ENCODE peak calls at places on chromosome 12, in six cellular contexts. One of them, this sample, is unnamed. For H3K9me3, the result is how much of the 10 kb centered on the place peaks cover.

GRCh38 chr12:46351861-46352595 is 20.5 kb downstream of the SLC38A2 start:
- DNase-seq in fibroblast of lung: no peak
- DNase-seq in PC-3: no peak
- DNase-seq in astrocyte: no peak
- DNase-seq in suprapubic skin: no peak
- DNase-seq in CD8-positive, alpha-beta T cell: no peak
- DNase-seq in this sample: no peak

GRCh38 chr12:101832030-101832429 is 1.3 kb upstream of the GNPTAB start:
- DNase-seq in astrocyte: no peak
- DNase-seq in PC-3: peak
- DNase-seq in CD8-positive, alpha-beta T cell: no peak
- DNase-seq in fibroblast of lung: no peak
- DNase-seq in suprapubic skin: no peak
- DNase-seq in this sample: no peak

GRCh38 chr12:5230861-5231260 is 187.2 kb downstream of the KCNA5 start:
- DNase-seq in PC-3: no peak
- DNase-seq in fibroblast of lung: no peak
- DNase-seq in suprapubic skin: no peak
- DNase-seq in astrocyte: no peak
- DNase-seq in CD8-positive, alpha-beta T cell: no peak
- DNase-seq in this sample: no peak

GRCh38 chr12:79858518-79858917 is 76.4 kb downstream of the PPP1R12A start:
- DNase-seq in astrocyte: peak
- DNase-seq in fibroblast of lung: peak
- DNase-seq in PC-3: no peak
- DNase-seq in CD8-positive, alpha-beta T cell: no peak
- DNase-seq in suprapubic skin: no peak
- DNase-seq in this sample: no peak

GRCh38 chr12:78101946-78102635 is 271.4 kb downstream of the NAV3 start:
- DNase-seq in astrocyte: no peak
- DNase-seq in fibroblast of lung: no peak
- DNase-seq in PC-3: peak
- DNase-seq in suprapubic skin: no peak
- DNase-seq in CD8-positive, alpha-beta T cell: no peak
- DNase-seq in this sample: no peak

GRCh38 chr12:103640410-103640809 is 53.3 kb downstream of the STAB2 start:
- DNase-seq in CD8-positive, alpha-beta T cell: no peak
- DNase-seq in suprapubic skin: no peak
- DNase-seq in fibroblast of lung: no peak
- DNase-seq in PC-3: no peak
- DNase-seq in astrocyte: no peak
- DNase-seq in this sample: no peak

GRCh38 chr12:41888285-41888684 is 256.4 kb downstream of the GXYLT1 start:
- DNase-seq in fibroblast of lung: no peak
- DNase-seq in PC-3: no peak
- DNase-seq in suprapubic skin: no peak
- DNase-seq in astrocyte: no peak
- DNase-seq in CD8-positive, alpha-beta T cell: no peak
- DNase-seq in this sample: no peak

GRCh38 chr12:100521958-100522357 is 48.3 kb downstream of the NR1H4 start:
- DNase-seq in fibroblast of lung: no peak
- DNase-seq in suprapubic skin: no peak
- DNase-seq in CD8-positive, alpha-beta T cell: no peak
- DNase-seq in astrocyte: no peak
- DNase-seq in PC-3: no peak
- DNase-seq in this sample: no peak

GRCh38 chr12:28963554-28963953 is 185.5 kb upstream of the FAR2 start:
- DNase-seq in fibroblast of lung: peak
- DNase-seq in suprapubic skin: no peak
- DNase-seq in astrocyte: peak
- DNase-seq in CD8-positive, alpha-beta T cell: no peak
- DNase-seq in PC-3: peak
- DNase-seq in this sample: no peak

GRCh38 chr12:57851552-57852186 is 5.1 kb upstream of the CTDSP2 start:
- DNase-seq in suprapubic skin: no peak
- DNase-seq in PC-3: no peak
- DNase-seq in fibroblast of lung: no peak
- DNase-seq in astrocyte: no peak
- DNase-seq in CD8-positive, alpha-beta T cell: no peak
- DNase-seq in this sample: no peak

GRCh38 chr12:14410841-14411569 is 45.5 kb downstream of the ATF7IP start:
- DNase-seq in PC-3: peak
- DNase-seq in fibroblast of lung: peak
- DNase-seq in suprapubic skin: no peak
- DNase-seq in astrocyte: peak
- DNase-seq in CD8-positive, alpha-beta T cell: no peak
- DNase-seq in this sample: no peak

GRCh38 chr12:1886396-1887008 is 31.9 kb downstream of the CACNA2D4 start:
- DNase-seq in PC-3: no peak
- DNase-seq in fibroblast of lung: no peak
- DNase-seq in suprapubic skin: no peak
- DNase-seq in CD8-positive, alpha-beta T cell: no peak
- DNase-seq in astrocyte: no peak
- DNase-seq in this sample: no peak

GRCh38 chr12:120041386-120042231 is 52.6 kb downstream of the BICDL1 start:
- DNase-seq in fibroblast of lung: no peak
- DNase-seq in CD8-positive, alpha-beta T cell: no peak
- DNase-seq in suprapubic skin: no peak
- DNase-seq in astrocyte: no peak
- DNase-seq in PC-3: no peak
- DNase-seq in this sample: no peak

GRCh38 chr12:53067993-53068770 is 11.0 kb downstream of the SPRYD3 start:
- DNase-seq in fibroblast of lung: no peak
- DNase-seq in astrocyte: no peak
- DNase-seq in suprapubic skin: no peak
- DNase-seq in CD8-positive, alpha-beta T cell: no peak
- DNase-seq in PC-3: no peak
- DNase-seq in this sample: no peak

GRCh38 chr12:70920251-70920851 is at the start of gene PTPRR:
- DNase-seq in PC-3: no peak
- DNase-seq in astrocyte: no peak
- DNase-seq in suprapubic skin: no peak
- DNase-seq in fibroblast of lung: no peak
- DNase-seq in CD8-positive, alpha-beta T cell: no peak
- DNase-seq in this sample: no peak

GRCh38 chr12:31807773-31808097 is 78.9 kb upstream of the AMN1 start:
- DNase-seq in fibroblast of lung: no peak
- DNase-seq in suprapubic skin: no peak
- DNase-seq in PC-3: no peak
- DNase-seq in astrocyte: no peak
- DNase-seq in CD8-positive, alpha-beta T cell: no peak
- DNase-seq in this sample: no peak

GRCh38 chr12:66944365-66944764 is 265.5 kb upstream of the GRIP1 start:
- DNase-seq in CD8-positive, alpha-beta T cell: no peak
- DNase-seq in suprapubic skin: no peak
- DNase-seq in fibroblast of lung: no peak
- DNase-seq in astrocyte: no peak
- DNase-seq in PC-3: no peak
- DNase-seq in this sample: no peak

GRCh38 chr12:94616217-94616729 is 34.1 kb downstream of the TMCC3 start:
- DNase-seq in PC-3: peak
- DNase-seq in fibroblast of lung: peak
- DNase-seq in astrocyte: no peak
- DNase-seq in CD8-positive, alpha-beta T cell: no peak
- DNase-seq in suprapubic skin: no peak
- DNase-seq in this sample: no peak

GRCh38 chr12:128180166-128180565 is 86.8 kb upstream of the TMEM132C start:
- DNase-seq in astrocyte: no peak
- DNase-seq in CD8-positive, alpha-beta T cell: no peak
- DNase-seq in PC-3: no peak
- DNase-seq in fibroblast of lung: no peak
- DNase-seq in suprapubic skin: no peak
- DNase-seq in this sample: no peak

GRCh38 chr12:26564391-26564790 is 268.6 kb downstream of the ITPR2 start:
- DNase-seq in suprapubic skin: no peak
- DNase-seq in PC-3: no peak
- DNase-seq in astrocyte: peak
- DNase-seq in fibroblast of lung: peak
- DNase-seq in CD8-positive, alpha-beta T cell: no peak
- DNase-seq in this sample: no peak

GRCh38 chr12:89999699-90000505 is 291.3 kb upstream of the ATP2B1 start:
- DNase-seq in PC-3: no peak
- DNase-seq in astrocyte: peak
- DNase-seq in fibroblast of lung: peak
- DNase-seq in suprapubic skin: no peak
- DNase-seq in CD8-positive, alpha-beta T cell: no peak
- DNase-seq in this sample: no peak
- TF ChIP-seq CTCF in PC-3: no peak
- TF ChIP-seq CTCF in astrocyte: no peak
- TF ChIP-seq CTCF in fibroblast of lung: no peak
- TF ChIP-seq CTCF in suprapubic skin: no peak
- TF ChIP-seq CTCF in CD8-positive, alpha-beta T cell: no peak
- TF ChIP-seq CTCF in this sample: no peak

DNA sequence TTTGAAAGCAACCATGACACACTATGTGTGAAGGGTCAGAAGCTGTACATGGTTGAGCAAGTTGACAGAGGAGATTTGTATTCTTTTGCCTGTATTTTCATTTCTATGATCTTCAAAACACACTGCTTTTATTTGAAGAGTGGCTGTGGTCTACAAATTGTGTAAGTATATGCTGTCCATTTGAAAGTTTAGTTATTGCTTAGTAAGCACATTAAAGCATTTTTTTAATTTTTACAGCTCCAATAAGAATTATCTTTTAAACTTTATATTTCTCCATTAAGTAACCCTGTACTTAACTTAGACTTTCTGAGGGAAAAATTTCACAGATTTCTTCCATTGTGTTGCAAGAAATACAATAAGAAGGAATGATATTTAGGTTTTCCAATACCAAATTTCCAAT is 915.2 kb downstream of the SLC6A15 start:
- DNase-seq in suprapubic skin: no peak
- DNase-seq in astrocyte: no peak
- DNase-seq in PC-3: no peak
- DNase-seq in fibroblast of lung: no peak
- DNase-seq in CD8-positive, alpha-beta T cell: no peak
- DNase-seq in this sample: no peak
- H3K9me3 ChIP-seq in suprapubic skin: under half
- H3K9me3 ChIP-seq in astrocyte: under half
- H3K9me3 ChIP-seq in PC-3: under half
- H3K9me3 ChIP-seq in fibroblast of lung: under half
- H3K9me3 ChIP-seq in CD8-positive, alpha-beta T cell: under half
- H3K9me3 ChIP-seq in this sample: under half

DNA sequence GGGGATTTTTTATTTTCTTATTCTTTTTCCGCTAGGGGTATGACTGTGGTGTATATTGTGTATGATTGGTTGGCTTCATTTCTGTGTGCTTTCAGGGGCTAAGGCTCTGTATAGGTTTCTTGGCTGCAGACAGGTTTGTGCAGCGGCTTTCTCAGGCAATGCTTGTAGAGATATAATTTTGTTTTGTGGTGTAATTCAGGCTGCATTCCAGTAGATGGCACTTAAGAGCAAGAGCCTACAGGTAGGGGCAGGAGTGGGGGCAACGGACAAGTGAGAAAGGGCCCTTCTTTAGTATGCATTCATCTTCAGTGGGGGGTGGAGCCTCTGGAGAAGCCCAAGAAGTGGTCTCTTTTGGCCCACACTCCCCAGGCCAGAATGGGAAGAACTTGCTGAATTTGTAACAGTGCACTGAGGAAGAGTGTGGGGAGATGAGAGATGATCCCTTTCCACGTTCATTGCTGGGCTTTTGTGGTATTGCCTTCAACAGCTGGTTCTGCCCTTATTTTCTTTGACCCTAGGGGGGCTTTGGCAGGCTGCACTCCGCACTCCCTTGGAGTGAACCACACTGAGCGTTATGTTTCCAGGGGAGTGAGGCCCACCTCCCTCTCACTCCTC is 78.6 kb downstream of the IFNG-AS1 start:
- DNase-seq in fibroblast of lung: no peak
- DNase-seq in PC-3: peak
- DNase-seq in astrocyte: no peak
- DNase-seq in CD8-positive, alpha-beta T cell: no peak
- DNase-seq in suprapubic skin: no peak
- DNase-seq in this sample: no peak
- TF ChIP-seq CTCF in fibroblast of lung: peak
- TF ChIP-seq CTCF in PC-3: peak
- TF ChIP-seq CTCF in astrocyte: peak
- TF ChIP-seq CTCF in CD8-positive, alpha-beta T cell: no peak
- TF ChIP-seq CTCF in suprapubic skin: no peak
- TF ChIP-seq CTCF in this sample: no peak

DNA sequence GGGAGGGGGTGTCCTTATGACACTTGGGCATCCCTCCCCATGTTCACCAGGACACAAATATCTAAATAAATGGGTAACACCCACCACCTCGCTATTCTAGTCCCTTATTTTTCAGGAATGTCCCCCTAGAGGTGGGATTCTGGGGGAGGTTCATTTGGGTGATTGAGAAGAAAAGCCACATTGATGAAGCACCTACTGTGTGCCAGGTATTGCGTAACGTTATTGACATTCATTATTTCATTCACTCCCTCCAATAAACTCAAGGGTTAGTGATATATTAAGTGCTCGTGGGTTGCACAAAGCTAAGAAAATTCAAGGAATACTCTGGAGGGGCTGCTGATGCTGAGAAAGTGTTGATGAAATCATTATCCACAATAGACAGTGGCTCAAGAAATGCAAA is 92.5 kb upstream of the NOS1 start:
- DNase-seq in fibroblast of lung: no peak
- DNase-seq in PC-3: no peak
- DNase-seq in suprapubic skin: no peak
- DNase-seq in CD8-positive, alpha-beta T cell: no peak
- DNase-seq in astrocyte: no peak
- DNase-seq in this sample: no peak
- H3K9me3 ChIP-seq in fibroblast of lung: under half
- H3K9me3 ChIP-seq in PC-3: under half
- H3K9me3 ChIP-seq in suprapubic skin: under half
- H3K9me3 ChIP-seq in CD8-positive, alpha-beta T cell: under half
- H3K9me3 ChIP-seq in astrocyte: under half
- H3K9me3 ChIP-seq in this sample: under half

GRCh38 chr12:112010415-112011344 is 2.3 kb downstream of the TMEM116 start:
- DNase-seq in CD8-positive, alpha-beta T cell: no peak
- DNase-seq in PC-3: no peak
- DNase-seq in suprapubic skin: no peak
- DNase-seq in fibroblast of lung: no peak
- DNase-seq in astrocyte: no peak
- DNase-seq in this sample: no peak

GRCh38 chr12:112015938-112016337 is 2.7 kb downstream of the ERP29 start:
- DNase-seq in PC-3: no peak
- DNase-seq in astrocyte: no peak
- DNase-seq in suprapubic skin: no peak
- DNase-seq in CD8-positive, alpha-beta T cell: no peak
- DNase-seq in fibroblast of lung: no peak
- DNase-seq in this sample: no peak

GRCh38 chr12:112012775-112013600 is at the start of the genes ERP29 and TMEM116:
- DNase-seq in suprapubic skin: peak
- DNase-seq in PC-3: peak
- DNase-seq in CD8-positive, alpha-beta T cell: peak
- DNase-seq in fibroblast of lung: peak
- DNase-seq in astrocyte: peak
- DNase-seq in this sample: peak

GRCh38 chr12:112011685-112012084 is 1.3 kb downstream of the TMEM116 start:
- DNase-seq in fibroblast of lung: no peak
- DNase-seq in CD8-positive, alpha-beta T cell: no peak
- DNase-seq in astrocyte: no peak
- DNase-seq in suprapubic skin: no peak
- DNase-seq in PC-3: no peak
- DNase-seq in this sample: no peak

GRCh38 chr12:112013601-112014402 is 576 bp downstream of the ERP29 start:
- DNase-seq in fibroblast of lung: peak
- DNase-seq in PC-3: peak
- DNase-seq in suprapubic skin: peak
- DNase-seq in astrocyte: peak
- DNase-seq in CD8-positive, alpha-beta T cell: no peak
- DNase-seq in this sample: no peak
- TF ChIP-seq CTCF in fibroblast of lung: no peak
- TF ChIP-seq CTCF in PC-3: no peak
- TF ChIP-seq CTCF in suprapubic skin: peak
- TF ChIP-seq CTCF in astrocyte: no peak
- TF ChIP-seq CTCF in CD8-positive, alpha-beta T cell: peak
- TF ChIP-seq CTCF in this sample: no peak